ENCODE peak calls at places on chromosomes 5 and 9, in four cellular contexts. R is hypothalamus; B is stimulated activated naive CD4-positive, alpha-beta T cell; L is RPMI8226. G is an unnamed sample.

GRCh38 chr5:74257645-74258328 is 382.7 kb downstream of the ENC1 start:
- DNase-seq in R (no peak), L (peak), B (no peak), G (no peak)

GRCh38 chr5:90967443-90967842 is 408.8 kb downstream of the ADGRV1 start:
- DNase-seq in B (no peak), L (no peak), R (no peak), G (no peak)

GRCh38 chr9:33166263-33167083 is 663 bp downstream of the B4GALT1 start:
- DNase-seq in L (peak), R (peak), B (no peak), G (no peak)

GRCh38 chr5:164184158-164184557 is 678.7 kb downstream of the MAT2B start:
- DNase-seq in B (no peak), L (no peak), R (no peak), G (no peak)

GRCh38 chr9:32551491-32552049 is 557 bp upstream of the SMIM27 start:
- DNase-seq in R (no peak), L (peak), B (peak), G (no peak)

GRCh38 chr5:143495823-143496275 is 92.4 kb upstream of the NR3C1 start:
- DNase-seq in B (no peak), L (no peak), R (no peak), G (no peak)

GRCh38 chr5:138647261-138647788 is 72.1 kb upstream of the HSPA9 start:
- DNase-seq in L (no peak), R (no peak), B (no peak), G (no peak)

GRCh38 chr9:74285075-74285474 is 212.1 kb upstream of the RORB start:
- DNase-seq in L (no peak), B (no peak), R (no peak), G (no peak)

GRCh38 chr9:26463841-26464240 is 428.8 kb downstream of the CAAP1 start:
- DNase-seq in B (no peak), L (no peak), R (no peak), G (no peak)

GRCh38 chr9:77744877-77745435 is 96.8 kb upstream of the GNA14 start:
- DNase-seq in R (no peak), L (no peak), B (no peak), G (no peak)

GRCh38 chr5:147085409-147085808 is 149.4 kb upstream of the STK32A start:
- DNase-seq in R (no peak), L (no peak), B (no peak), G (no peak)

GRCh38 chr9:94713446-94714185 is 12.9 kb upstream of the AOPEP start:
- DNase-seq in R (no peak), L (no peak), B (no peak), G (no peak)

GRCh38 chr5:11459716-11460115 is 444.5 kb downstream of the CTNND2 start:
- DNase-seq in L (no peak), B (no peak), R (no peak), G (no peak)

GRCh38 chr5:147037517-147038205 is 159.1 kb upstream of the PPP2R2B start:
- DNase-seq in L (no peak), R (no peak), B (no peak), G (no peak)

GRCh38 chr9:19464764-19465570 is 56.2 kb downstream of the ACER2 start:
- DNase-seq in R (peak), B (peak), L (peak), G (no peak)

GRCh38 chr9:4489562-4489918 is 728 bp upstream of the SLC1A1 start:
- DNase-seq in B (no peak), R (no peak), L (no peak), G (no peak)

GRCh38 chr5:137304227-137304874 is 194.8 kb downstream of the SPOCK1 start:
- DNase-seq in L (no peak), B (no peak), R (no peak), G (no peak)

GRCh38 chr9:109726122-109726521 is 53.9 kb upstream of the PALM2AKAP2 start:
- DNase-seq in L (no peak), R (no peak), B (no peak), G (no peak)

GRCh38 chr5:88480245-88480644 is 211.6 kb upstream of the TMEM161B start:
- DNase-seq in R (no peak), B (no peak), L (no peak), G (no peak)

GRCh38 chr9:101479337-101480045 is 43.9 kb upstream of the ALDOB start:
- DNase-seq in R (no peak), L (no peak), B (no peak), G (no peak)

GRCh38 chr5:141814064-141814982 is 63.9 kb downstream of the PCDH1 start:
- DNase-seq in B (no peak), L (peak), R (peak), G (peak)

GRCh38 chr9:135582966-135583685 is 21.6 kb downstream of the PAEP start:
- DNase-seq in B (no peak), R (no peak), L (no peak), G (no peak)

GRCh38 chr5:148084269-148084668 is 20.5 kb downstream of the SPINK5 start:
- DNase-seq in L (no peak), B (no peak), R (no peak), G (no peak)

GRCh38 chr9:111039203-111039907 is 1.1 kb upstream of the LPAR1 start:
- DNase-seq in B (no peak), R (no peak), L (no peak), G (no peak)

GRCh38 chr9:8738953-8739352 is 939.4 kb upstream of the DMAC1 start:
- DNase-seq in R (no peak), B (no peak), L (no peak), G (no peak)

GRCh38 chr9:71357346-71357745 is 235.9 kb upstream of the TRPM3 start:
- DNase-seq in B (no peak), L (no peak), R (no peak), G (no peak)

GRCh38 chr5:133741396-133741795 is 129.1 kb upstream of the FSTL4 start:
- DNase-seq in L (no peak), R (no peak), B (no peak), G (no peak)

GRCh38 chr5:166338801-166339200 is 1952.6 kb upstream of the WWC1 start:
- DNase-seq in L (no peak), B (no peak), R (no peak), G (no peak)

GRCh38 chr5:73619606-73620334 is 6.2 kb upstream of the ARHGEF28 start:
- DNase-seq in L (no peak), B (no peak), R (no peak), G (no peak)

GRCh38 chr5:144421411-144421810 is 250.7 kb downstream of the KCTD16 start:
- DNase-seq in L (no peak), R (no peak), B (no peak), G (no peak)

GRCh38 chr9:100011062-100011681 is 87.6 kb downstream of the ERP44 start:
- DNase-seq in R (no peak), B (peak), L (peak), G (no peak)

GRCh38 chr9:20783057-20784038 is 99.3 kb downstream of the FOCAD start:
- DNase-seq in L (no peak), B (no peak), R (no peak), G (no peak)

GRCh38 chr5:1380011-1380817 is 35.3 kb upstream of the CLPTM1L start:
- DNase-seq in R (peak), L (peak), B (peak), G (no peak)

G was measured in amygdala.